ENCODE peak calls at places on chromosome 5, in four cellular contexts. K is gastrocnemius medialis; C is naive thymus-derived CD4-positive, alpha-beta T cell; F is hepatocyte. D is an unnamed sample.

GRCh38 chr5:4773827-4774317 is 366.3 kb upstream of the ADAMTS16 start:
- DNase-seq in K (no peak), F (no peak), C (no peak), D (no peak)

GRCh38 chr5:111063709-111064322 is 7.7 kb upstream of the TSLP start:
- DNase-seq in C (no peak), F (peak; percentile 58), K (no peak), D (no peak)

GRCh38 chr5:179558912-179559279 is 8.5 kb downstream of the RUFY1 start:
- DNase-seq in C (no peak), F (peak; percentile 65), K (no peak), D (peak; percentile 50)

GRCh38 chr5:1879292-1880263 is 3.1 kb downstream of the IRX4 start:
- DNase-seq in C (no peak), K (no peak), F (no peak), D (no peak)

GRCh38 chr5:127080001-127080478 is 6.7 kb upstream of the C5orf63 start:
- DNase-seq in C (no peak), K (no peak), F (peak; percentile 53), D (no peak)

GRCh38 chr5:50655810-50656205 is 10.6 kb upstream of the PARP8 start:
- DNase-seq in K (no peak), C (no peak), F (no peak), D (no peak)

GRCh38 chr5:180643191-180643851 is 6.1 kb downstream of the FLT4 start:
- DNase-seq in K (no peak), F (peak; percentile 2), C (no peak), D (no peak)

GRCh38 chr5:164680216-164680615 is 1174.8 kb downstream of the MAT2B start:
- DNase-seq in C (no peak), F (no peak), K (no peak), D (no peak)

GRCh38 chr5:66002415-66002814 is 76.0 kb downstream of the ERBIN start:
- DNase-seq in K (no peak), C (no peak), F (no peak), D (no peak)

GRCh38 chr5:137328418-137328937 is 170.6 kb downstream of the SPOCK1 start:
- DNase-seq in K (no peak), C (no peak), F (no peak), D (no peak)

GRCh38 chr5:127639804-127640203 is 9.1 kb upstream of the CTXN3 start:
- DNase-seq in K (no peak), F (no peak), C (no peak), D (no peak)

GRCh38 chr5:154293219-154293618 is 102.7 kb downstream of the GALNT10 start:
- DNase-seq in C (no peak), K (no peak), F (no peak), D (no peak)

GRCh38 chr5:104456122-104456521 is 893.5 kb upstream of the NUDT12 start:
- DNase-seq in C (no peak), F (no peak), K (no peak), D (peak; percentile 5)

GRCh38 chr5:71533142-71533541 is 54.0 kb upstream of the MCCC2 start:
- DNase-seq in K (no peak), F (no peak), C (no peak), D (no peak)

GRCh38 chr5:124456244-124456643 is 290.2 kb downstream of the ZNF608 start:
- DNase-seq in C (no peak), F (no peak), K (no peak), D (no peak)

GRCh38 chr5:10583663-10584572 is 20.0 kb downstream of the ANKRD33B start:
- DNase-seq in C (no peak), F (no peak), K (no peak), D (peak; percentile 73)

GRCh38 chr5:140310434-140310833 is 7.5 kb upstream of the PFDN1 start:
- DNase-seq in C (no peak), F (no peak), K (no peak), D (no peak)

GRCh38 chr5:57094753-57095683 is 78.8 kb upstream of the GPBP1 start:
- DNase-seq in F (peak; percentile 24), K (no peak), C (no peak), D (peak; percentile 22)

GRCh38 chr5:168307022-168307421 is 15.6 kb downstream of the WWC1 start:
- DNase-seq in K (no peak), F (no peak), C (no peak), D (no peak)

GRCh38 chr5:168302785-168303184 is 11.3 kb downstream of the WWC1 start:
- DNase-seq in F (no peak), C (no peak), K (no peak), D (no peak)

GRCh38 chr5:168304349-168304748 is 12.9 kb downstream of the WWC1 start:
- DNase-seq in C (no peak), F (peak; percentile 2), K (no peak), D (no peak)

GRCh38 chr5:168303398-168304020 is 12.1 kb downstream of the WWC1 start:
- DNase-seq in F (peak; percentile 2), K (no peak), C (no peak), D (no peak)

GRCh38 chr5:168305281-168305680 is 13.8 kb downstream of the WWC1 start:
- DNase-seq in K (no peak), F (no peak), C (no peak), D (no peak)
- H3K4me1 ChIP-seq in K (no peaks in the 10 kb centered on the region), F (peaks cover 34% of the 10 kb centered on the region), C (no peaks in the 10 kb centered on the region), D (no peaks in the 10 kb centered on the region)

GRCh38 chr5:74736759-74737158 is 30.2 kb downstream of the GFM2 start:
- DNase-seq in F (no peak), C (no peak), K (no peak), D (no peak)
- H3K36me3 ChIP-seq in F (no peaks in the 10 kb centered on the region), C (peaks cover 41% of the 10 kb centered on the region), K (peaks cover 76% of the 10 kb centered on the region), D (peaks cover 64% of the 10 kb centered on the region)

GRCh38 chr5:151239237-151239861 is 13.6 kb upstream of the GM2A start:
- DNase-seq in K (peak; percentile 34), C (peak; percentile 52), F (peak; percentile 64), D (peak; percentile 50)
- H3K4me1 ChIP-seq in K (peaks cover 28% of the 10 kb centered on the region), C (peaks cover 5% of the 10 kb centered on the region), F (peaks cover 4% of the 10 kb centered on the region), D (no peaks in the 10 kb centered on the region)

GRCh38 chr5:68274847-68275700 is 59.5 kb downstream of the PIK3R1 start:
- DNase-seq in K (no peak), F (no peak), C (no peak), D (no peak)
- H3K36me3 ChIP-seq in K (peaks cover 41% of the 10 kb centered on the region), F (no peaks in the 10 kb centered on the region), C (peaks cover 11% of the 10 kb centered on the region), D (peaks cover 2% of the 10 kb centered on the region)

DNA sequence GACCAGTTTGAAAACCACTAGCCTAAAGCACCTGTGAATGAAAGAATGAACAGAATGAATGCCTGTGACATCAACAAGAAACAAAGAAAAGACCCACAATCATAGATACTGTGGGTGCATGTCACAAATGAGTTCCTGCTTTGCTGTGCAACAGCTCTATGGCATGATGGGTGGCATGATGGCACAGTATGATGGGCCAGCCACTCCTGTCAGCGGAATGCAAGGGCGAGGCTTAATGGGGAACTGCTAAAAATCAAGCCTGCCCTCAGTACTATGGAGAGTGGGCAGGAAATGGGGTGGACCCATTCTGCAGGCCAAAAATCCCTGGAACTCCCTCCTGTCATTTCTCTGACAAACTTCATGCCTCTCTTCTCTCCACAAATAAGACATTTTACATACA is 89.0 kb downstream of the DCP2 start:
- DNase-seq in C (no peak), K (no peak), F (no peak), D (no peak)
- H3K4me1 ChIP-seq in C (no peaks in the 10 kb centered on the region), K (no peaks in the 10 kb centered on the region), F (peaks cover 5% of the 10 kb centered on the region), D (peaks cover 32% of the 10 kb centered on the region)

D was measured in SJCRH30.